ENCODE peak calls at places on chromosome 6, in six cellular contexts. One of them, this sample, is unnamed. For H3K36me3, the result is how much of the 10 kb centered on the place peaks cover.

GRCh38 chr6:87066449-87067288 is 28.2 kb downstream of the CGA start:
- DNase-seq in GM23248: peak
- DNase-seq in OCI-LY7: peak
- DNase-seq in K562: peak
- DNase-seq in mesenchymal stem cell: peak
- DNase-seq in hepatocyte: peak
- DNase-seq in this sample: no peak

GRCh38 chr6:55040102-55040848 is 134.0 kb upstream of the HCRTR2 start:
- DNase-seq in GM23248: peak
- DNase-seq in OCI-LY7: no peak
- DNase-seq in K562: no peak
- DNase-seq in mesenchymal stem cell: peak
- DNase-seq in hepatocyte: no peak
- DNase-seq in this sample: no peak

GRCh38 chr6:119077643-119078448 is 618 bp downstream of the FAM184A start:
- DNase-seq in GM23248: peak
- DNase-seq in OCI-LY7: no peak
- DNase-seq in K562: peak
- DNase-seq in mesenchymal stem cell: peak
- DNase-seq in hepatocyte: peak
- DNase-seq in this sample: peak

GRCh38 chr6:142329486-142330113 is 27.8 kb downstream of the ADGRG6 start:
- DNase-seq in GM23248: no peak
- DNase-seq in OCI-LY7: no peak
- DNase-seq in K562: no peak
- DNase-seq in mesenchymal stem cell: no peak
- DNase-seq in hepatocyte: no peak
- DNase-seq in this sample: no peak

GRCh38 chr6:154343473-154344308 is 12.9 kb downstream of the IPCEF1 start:
- DNase-seq in GM23248: peak
- DNase-seq in OCI-LY7: no peak
- DNase-seq in K562: peak
- DNase-seq in mesenchymal stem cell: peak
- DNase-seq in hepatocyte: peak
- DNase-seq in this sample: no peak

GRCh38 chr6:154298297-154298696 is 58.3 kb downstream of the IPCEF1 start:
- DNase-seq in GM23248: peak
- DNase-seq in OCI-LY7: no peak
- DNase-seq in K562: no peak
- DNase-seq in mesenchymal stem cell: peak
- DNase-seq in hepatocyte: no peak
- DNase-seq in this sample: no peak

GRCh38 chr6:6712258-6712978 is 123.9 kb downstream of the LY86 start:
- DNase-seq in GM23248: peak
- DNase-seq in OCI-LY7: no peak
- DNase-seq in K562: peak
- DNase-seq in mesenchymal stem cell: peak
- DNase-seq in hepatocyte: peak
- DNase-seq in this sample: no peak

GRCh38 chr6:27224729-27225128 is 22.8 kb upstream of the PRSS16 start:
- DNase-seq in GM23248: no peak
- DNase-seq in OCI-LY7: no peak
- DNase-seq in K562: peak
- DNase-seq in mesenchymal stem cell: no peak
- DNase-seq in hepatocyte: no peak
- DNase-seq in this sample: no peak

GRCh38 chr6:27241443-27241842 is 6.1 kb upstream of the PRSS16 start:
- DNase-seq in GM23248: no peak
- DNase-seq in OCI-LY7: no peak
- DNase-seq in K562: no peak
- DNase-seq in mesenchymal stem cell: no peak
- DNase-seq in hepatocyte: no peak
- DNase-seq in this sample: no peak

DNA sequence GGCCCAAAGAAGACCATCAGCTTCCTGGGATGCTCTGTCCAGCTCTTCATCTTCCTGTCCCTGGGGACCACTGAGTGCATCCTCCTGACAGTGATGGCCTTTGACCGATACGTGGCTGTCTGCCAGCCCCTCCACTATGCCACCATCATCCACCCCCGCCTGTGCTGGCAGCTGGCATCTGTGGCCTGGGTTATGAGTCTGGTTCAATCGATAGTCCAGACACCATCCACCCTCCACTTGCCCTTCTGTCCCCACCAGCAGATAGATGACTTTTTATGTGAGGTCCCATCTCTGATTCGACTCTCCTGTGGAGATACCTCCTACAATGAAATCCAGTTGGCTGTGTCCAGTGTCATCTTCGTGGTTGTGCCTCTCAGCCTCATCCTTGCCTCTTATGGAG is 5.1 kb downstream of the OR2H1 start:
- DNase-seq in GM23248: no peak
- DNase-seq in OCI-LY7: no peak
- DNase-seq in K562: no peak
- DNase-seq in mesenchymal stem cell: no peak
- DNase-seq in hepatocyte: no peak
- DNase-seq in this sample: no peak
- H3K36me3 ChIP-seq in GM23248: under half
- H3K36me3 ChIP-seq in OCI-LY7: under half
- H3K36me3 ChIP-seq in K562: under half
- H3K36me3 ChIP-seq in mesenchymal stem cell: under half
- H3K36me3 ChIP-seq in hepatocyte: under half
- H3K36me3 ChIP-seq in this sample: under half

DNA sequence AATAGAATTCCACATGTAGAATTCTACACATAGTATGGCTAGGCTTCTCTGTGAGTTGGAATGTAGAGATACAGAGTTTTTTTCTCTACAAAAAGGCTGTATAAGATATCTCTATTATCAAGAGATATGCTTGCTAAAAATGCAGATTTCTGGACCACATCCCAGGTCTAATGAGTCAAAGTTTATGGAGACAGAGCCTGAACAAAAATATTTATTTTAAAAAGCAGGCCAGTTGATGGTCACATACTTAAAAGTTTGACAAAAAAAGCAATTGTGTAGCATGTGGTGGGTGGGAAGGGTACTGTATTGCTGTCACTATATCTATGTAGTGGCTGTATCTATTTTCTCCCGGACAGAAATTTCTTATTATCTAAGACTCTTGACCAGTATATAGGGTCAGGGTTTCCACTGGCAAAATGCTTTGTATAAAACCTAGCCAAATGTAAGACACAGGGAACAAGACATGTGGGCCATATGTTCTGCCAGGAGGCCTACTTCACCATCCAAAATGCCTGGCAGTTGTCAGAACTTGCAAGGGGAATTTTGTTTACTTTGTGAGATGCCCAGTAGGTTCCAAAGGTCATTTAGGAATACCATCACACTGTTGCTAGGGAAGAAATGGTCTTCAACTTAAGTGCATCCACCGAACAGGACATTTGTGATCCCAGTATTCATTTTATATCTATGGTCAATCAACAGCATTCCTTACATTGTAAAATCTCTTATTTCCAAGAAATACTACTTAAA is 60.6 kb downstream of the SHPRH start:
- DNase-seq in GM23248: peak
- DNase-seq in OCI-LY7: no peak
- DNase-seq in K562: no peak
- DNase-seq in mesenchymal stem cell: peak
- DNase-seq in hepatocyte: no peak
- DNase-seq in this sample: no peak
- H3K36me3 ChIP-seq in GM23248: under half
- H3K36me3 ChIP-seq in OCI-LY7: half or more
- H3K36me3 ChIP-seq in K562: half or more
- H3K36me3 ChIP-seq in mesenchymal stem cell: half or more
- H3K36me3 ChIP-seq in hepatocyte: under half
- H3K36me3 ChIP-seq in this sample: under half

DNA sequence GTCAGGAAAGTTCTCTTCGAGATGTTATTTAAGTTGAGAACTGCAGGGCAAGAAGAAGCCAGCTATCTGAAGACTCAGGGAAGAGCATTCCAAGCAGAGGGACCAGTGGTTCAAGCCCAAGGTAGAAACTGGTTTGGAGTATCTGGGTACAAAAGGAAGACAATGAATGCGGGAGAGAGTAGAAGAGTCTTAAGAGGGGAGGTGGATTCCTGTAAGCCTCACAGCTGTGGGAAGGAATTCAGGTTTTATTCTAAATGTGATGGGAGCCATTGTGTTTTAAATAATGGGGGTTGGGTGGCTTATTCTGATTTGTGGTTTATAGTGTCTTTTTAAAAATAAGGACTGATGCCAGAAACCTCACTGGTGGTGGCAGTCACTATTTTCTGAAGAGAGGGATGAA is 37.6 kb upstream of the TENT5A start:
- DNase-seq in GM23248: no peak
- DNase-seq in OCI-LY7: no peak
- DNase-seq in K562: no peak
- DNase-seq in mesenchymal stem cell: no peak
- DNase-seq in hepatocyte: no peak
- DNase-seq in this sample: no peak
- H3K36me3 ChIP-seq in GM23248: under half
- H3K36me3 ChIP-seq in OCI-LY7: under half
- H3K36me3 ChIP-seq in K562: under half
- H3K36me3 ChIP-seq in mesenchymal stem cell: under half
- H3K36me3 ChIP-seq in hepatocyte: under half
- H3K36me3 ChIP-seq in this sample: under half

DNA sequence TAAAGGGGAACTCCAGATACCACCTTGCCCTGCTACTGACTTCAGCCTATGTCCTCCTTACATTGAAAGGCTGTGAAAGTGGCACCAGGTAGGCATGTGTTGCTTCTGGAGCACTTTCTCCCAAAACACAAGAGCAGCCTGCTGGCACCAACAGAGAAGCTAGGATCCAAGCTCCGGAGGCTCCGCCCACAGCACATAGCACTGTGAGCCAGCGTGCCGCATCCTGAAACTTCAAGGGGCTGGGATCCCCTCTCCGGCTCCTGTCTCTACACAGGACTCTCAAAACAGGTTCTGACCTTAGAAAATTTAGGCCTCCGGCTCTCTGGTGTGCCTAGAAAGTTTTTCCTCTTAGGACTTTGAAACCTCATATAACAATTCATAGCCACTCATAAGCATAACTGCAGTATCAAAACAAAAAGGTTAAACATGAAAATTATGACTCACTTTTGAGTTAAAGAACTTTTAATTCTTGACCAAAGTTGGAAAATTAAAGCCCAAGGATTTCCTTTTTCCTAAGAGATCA is 41.1 kb downstream of the EZR start:
- DNase-seq in GM23248: no peak
- DNase-seq in OCI-LY7: no peak
- DNase-seq in K562: no peak
- DNase-seq in mesenchymal stem cell: no peak
- DNase-seq in hepatocyte: no peak
- DNase-seq in this sample: no peak
- H3K36me3 ChIP-seq in GM23248: under half
- H3K36me3 ChIP-seq in OCI-LY7: half or more
- H3K36me3 ChIP-seq in K562: half or more
- H3K36me3 ChIP-seq in mesenchymal stem cell: under half
- H3K36me3 ChIP-seq in hepatocyte: under half
- H3K36me3 ChIP-seq in this sample: under half

GRCh38 chr6:83954371-83954770 is 79.2 kb upstream of the MRAP2 start:
- DNase-seq in GM23248: no peak
- DNase-seq in OCI-LY7: no peak
- DNase-seq in K562: no peak
- DNase-seq in mesenchymal stem cell: no peak
- DNase-seq in hepatocyte: no peak
- DNase-seq in this sample: no peak

GRCh38 chr6:83960704-83961103 is 72.9 kb upstream of the MRAP2 start:
- DNase-seq in GM23248: no peak
- DNase-seq in OCI-LY7: no peak
- DNase-seq in K562: no peak
- DNase-seq in mesenchymal stem cell: no peak
- DNase-seq in hepatocyte: no peak
- DNase-seq in this sample: no peak

GRCh38 chr6:83962592-83962991 is 71.0 kb upstream of the MRAP2 start:
- DNase-seq in GM23248: no peak
- DNase-seq in OCI-LY7: peak
- DNase-seq in K562: peak
- DNase-seq in mesenchymal stem cell: no peak
- DNase-seq in hepatocyte: no peak
- DNase-seq in this sample: no peak

GRCh38 chr6:83952830-83953229 is 80.7 kb upstream of the MRAP2 start:
- DNase-seq in GM23248: no peak
- DNase-seq in OCI-LY7: no peak
- DNase-seq in K562: no peak
- DNase-seq in mesenchymal stem cell: peak
- DNase-seq in hepatocyte: no peak
- DNase-seq in this sample: no peak

DNA sequence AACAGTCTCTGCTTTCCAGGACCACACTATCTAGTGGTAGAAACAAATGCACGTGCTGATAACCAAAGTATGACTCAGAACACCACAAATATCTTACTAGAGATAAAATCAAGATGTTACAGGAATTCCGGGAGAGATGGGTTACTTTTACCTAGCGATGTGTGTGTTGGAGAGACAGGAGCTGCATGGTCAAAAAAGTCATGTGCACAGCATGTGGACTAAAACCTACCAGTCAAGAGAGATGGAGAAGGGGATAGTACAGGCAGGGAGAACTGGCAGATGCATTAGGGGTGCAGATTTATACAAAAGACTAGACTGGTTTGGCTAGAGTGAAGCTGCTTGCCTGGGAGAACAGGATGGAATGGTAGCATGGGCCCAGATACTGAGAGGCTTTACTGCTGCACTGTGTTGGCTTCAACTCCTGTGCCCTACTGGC is 75.3 kb upstream of the MRAP2 start:
- DNase-seq in GM23248: no peak
- DNase-seq in OCI-LY7: no peak
- DNase-seq in K562: peak
- DNase-seq in mesenchymal stem cell: peak
- DNase-seq in hepatocyte: no peak
- DNase-seq in this sample: no peak
- H3K36me3 ChIP-seq in GM23248: under half
- H3K36me3 ChIP-seq in OCI-LY7: half or more
- H3K36me3 ChIP-seq in K562: under half
- H3K36me3 ChIP-seq in mesenchymal stem cell: under half
- H3K36me3 ChIP-seq in hepatocyte: under half
- H3K36me3 ChIP-seq in this sample: under half

DNA sequence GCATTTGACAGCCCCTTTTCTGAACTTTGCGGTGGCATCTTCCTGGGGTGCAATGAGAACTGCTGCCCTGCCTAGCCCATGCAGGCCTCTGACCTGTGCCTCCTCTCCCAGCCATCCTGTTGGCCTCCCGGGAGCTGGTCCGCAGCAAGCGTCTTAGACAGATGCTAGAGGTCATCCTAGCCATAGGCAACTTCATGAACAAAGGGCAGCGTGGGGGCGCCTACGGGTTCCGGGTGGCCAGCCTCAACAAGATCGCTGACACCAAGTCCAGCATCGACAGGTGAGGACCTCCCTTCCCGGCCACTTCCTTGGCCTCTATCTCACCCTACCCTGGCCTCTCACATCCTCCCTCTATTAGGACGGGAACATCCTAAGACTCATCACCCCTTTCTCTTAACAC is 37.6 kb downstream of the MOCS1 start:
- DNase-seq in GM23248: no peak
- DNase-seq in OCI-LY7: no peak
- DNase-seq in K562: no peak
- DNase-seq in mesenchymal stem cell: no peak
- DNase-seq in hepatocyte: no peak
- DNase-seq in this sample: no peak
- H3K36me3 ChIP-seq in GM23248: under half
- H3K36me3 ChIP-seq in OCI-LY7: under half
- H3K36me3 ChIP-seq in K562: under half
- H3K36me3 ChIP-seq in mesenchymal stem cell: under half
- H3K36me3 ChIP-seq in hepatocyte: under half
- H3K36me3 ChIP-seq in this sample: under half